ENCODE peak calls at places on chromosomes 16 and 17, in four cellular contexts. B is left ventricle myocardium inferior, Q is hepatocyte, T is PC-3. X is an unnamed sample.

GRCh38 chr17:13888043-13888442 is 181.3 kb upstream of the COX10 start:
- DNase-seq in T (peak; percentile 16), B (peak; percentile 20), Q (peak; percentile 26), X (no peak)

GRCh38 chr17:39563476-39563875 is 44.2 kb downstream of the NEUROD2 start:
- DNase-seq in Q (no peak), T (no peak), B (no peak), X (no peak)

GRCh38 chr17:45977976-45978626 is 20.9 kb upstream of the STH start:
- DNase-seq in T (no peak), Q (no peak), B (no peak), X (no peak)

GRCh38 chr16:89581861-89582563 is 6.5 kb downstream of the CPNE7 start:
- DNase-seq in B (no peak), Q (peak; percentile 40), T (peak; percentile 51), X (no peak)

GRCh38 chr17:73261952-73262675 is 434 bp upstream of the CPSF4L start:
- DNase-seq in B (no peak), Q (peak; percentile 63), T (no peak), X (no peak)

GRCh38 chr17:34712481-34713195 is 133.3 kb downstream of the TMEM132E start:
- DNase-seq in B (no peak), Q (no peak), T (no peak), X (no peak)

GRCh38 chr16:23435500-23435899 is 17.5 kb downstream of the COG7 start:
- DNase-seq in B (peak; percentile 39), Q (peak; percentile 71), T (peak; percentile 72), X (peak; percentile 80)

GRCh38 chr16:81313731-81314602 is 795 bp upstream of the GAN start:
- DNase-seq in Q (no peak), T (no peak), B (no peak), X (no peak)

GRCh38 chr16:66300501-66300900 is 66.0 kb upstream of the CDH5 start:
- DNase-seq in T (no peak), B (no peak), Q (no peak), X (no peak)

GRCh38 chr16:67284699-67285646 is 5.6 kb downstream of the PLEKHG4 start:
- DNase-seq in Q (peak; percentile 66), B (no peak), T (peak; percentile 54), X (peak; percentile 24)

GRCh38 chr17:39769974-39770587 is 32.3 kb downstream of the GRB7 start:
- DNase-seq in Q (peak; percentile 47), B (no peak), T (peak; percentile 96), X (no peak)

GRCh38 chr16:1029259-1029545 is 43.3 kb upstream of the SSTR5 start:
- DNase-seq in Q (no peak), B (no peak), T (no peak), X (no peak)

GRCh38 chr16:12081048-12081404 is 104.5 kb downstream of the SNX29 start:
- DNase-seq in Q (no peak), T (no peak), B (no peak), X (no peak)

GRCh38 chr16:76729525-76729924 is 452.3 kb downstream of the CNTNAP4 start:
- DNase-seq in B (no peak), Q (peak; percentile 63), T (peak; percentile 78), X (no peak)

GRCh38 chr17:73292031-73292531 is 19.7 kb downstream of the CDC42EP4 start:
- DNase-seq in B (peak; percentile 77), T (peak; percentile 95), Q (no peak), X (no peak)

GRCh38 chr16:69542974-69543373 is 22.8 kb upstream of the NFAT5 start:
- DNase-seq in B (no peak), T (peak; percentile 44), Q (no peak), X (no peak)

GRCh38 chr16:14409563-14409962 is 220.5 kb downstream of the PARN start:
- DNase-seq in Q (peak; percentile 84), B (no peak), T (peak; percentile 81), X (no peak)

GRCh38 chr17:76893623-76894358 is 25.6 kb downstream of the MGAT5B start:
- DNase-seq in B (no peak), T (no peak), Q (no peak), X (no peak)

GRCh38 chr16:80852261-80852872 is 48.0 kb upstream of the CDYL2 start:
- DNase-seq in B (no peak), Q (peak; percentile 41), T (peak; percentile 69), X (no peak)

GRCh38 chr17:76585649-76586593 is at the start of gene ST6GALNAC2:
- DNase-seq in Q (peak; percentile 83), B (peak; percentile 69), T (peak; percentile 84), X (peak; percentile 91)

GRCh38 chr17:82215095-82215971 is 2.7 kb upstream of the CCDC57 start:
- DNase-seq in Q (peak; percentile 45), B (no peak), T (no peak), X (no peak)

GRCh38 chr17:79915850-79916430 is 76.7 kb upstream of the CBX4 start:
- DNase-seq in T (peak; percentile 80), B (no peak), Q (peak; percentile 91), X (peak; percentile 76)

GRCh38 chr16:19844945-19845641 is 39.6 kb downstream of the GPRC5B start:
- DNase-seq in T (peak; percentile 53), Q (peak; percentile 54), B (no peak), X (no peak)

GRCh38 chr16:66256919-66257318 is 109.6 kb upstream of the CDH5 start:
- DNase-seq in Q (no peak), B (no peak), T (no peak), X (no peak)

GRCh38 chr16:17724242-17724898 is 253.6 kb upstream of the XYLT1 start:
- DNase-seq in Q (no peak), T (no peak), B (no peak), X (no peak)

GRCh38 chr17:75691371-75692290 is 24.5 kb downstream of the SAP30BP start:
- DNase-seq in B (no peak), Q (no peak), T (peak; percentile 49), X (no peak)

GRCh38 chr17:13587487-13588338 is 14.0 kb downstream of the HS3ST3A1 start:
- DNase-seq in Q (no peak), T (no peak), B (no peak), X (no peak)

GRCh38 chr17:78661092-78661770 is 84.0 kb upstream of the DNAH17 start:
- DNase-seq in B (no peak), Q (peak; percentile 20), T (peak; percentile 92), X (no peak)

GRCh38 chr17:38921756-38922411 is 3.5 kb upstream of the LASP1NB start:
- DNase-seq in Q (no peak), B (no peak), T (no peak), X (no peak)

GRCh38 chr17:83103200-83103937 is 24.0 kb downstream of the METRNL start:
- DNase-seq in Q (peak; percentile 63), B (no peak), T (peak; percentile 73), X (no peak)

GRCh38 chr17:79987890-79988162 is 47.8 kb downstream of the TBC1D16 start:
- DNase-seq in T (no peak), Q (no peak), B (no peak), X (no peak)

GRCh38 chr16:4376126-4376819 is 4.6 kb downstream of the VASN start:
- DNase-seq in B (peak; percentile 91), T (peak; percentile 60), Q (peak; percentile 56), X (peak; percentile 92)

GRCh38 chr16:19393226-19394074 is 24.2 kb upstream of the TMC5 start:
- DNase-seq in B (no peak), T (peak; percentile 85), Q (peak; percentile 79), X (no peak)

GRCh38 chr17:41690497-41690896 is 1.8 kb downstream of the EIF1 start:
- DNase-seq in Q (no peak), T (no peak), B (no peak), X (no peak)

GRCh38 chr17:34245496-34245895 is 9.6 kb upstream of the CCL2 start:
- DNase-seq in T (no peak), B (no peak), Q (no peak), X (no peak)

GRCh38 chr16:72256398-72257048 is 84.6 kb upstream of the PMFBP1 start:
- DNase-seq in T (no peak), Q (no peak), B (no peak), X (no peak)

GRCh38 chr17:61700252-61700651 is 109.2 kb upstream of the NACA2 start:
- DNase-seq in T (no peak), B (no peak), Q (no peak), X (no peak)

GRCh38 chr17:77197115-77197514 is 56.3 kb downstream of the SEC14L1 start:
- DNase-seq in T (no peak), B (no peak), Q (no peak), X (no peak)

GRCh38 chr17:16872351-16872751 is 99.6 kb downstream of the TNFRSF13B start:
- DNase-seq in B (no peak), Q (no peak), T (no peak), X (no peak)

GRCh38 chr17:58416937-58417299 is 416 bp downstream of the RNF43 start:
- DNase-seq in B (no peak), Q (no peak), T (no peak), X (no peak)

DNA sequence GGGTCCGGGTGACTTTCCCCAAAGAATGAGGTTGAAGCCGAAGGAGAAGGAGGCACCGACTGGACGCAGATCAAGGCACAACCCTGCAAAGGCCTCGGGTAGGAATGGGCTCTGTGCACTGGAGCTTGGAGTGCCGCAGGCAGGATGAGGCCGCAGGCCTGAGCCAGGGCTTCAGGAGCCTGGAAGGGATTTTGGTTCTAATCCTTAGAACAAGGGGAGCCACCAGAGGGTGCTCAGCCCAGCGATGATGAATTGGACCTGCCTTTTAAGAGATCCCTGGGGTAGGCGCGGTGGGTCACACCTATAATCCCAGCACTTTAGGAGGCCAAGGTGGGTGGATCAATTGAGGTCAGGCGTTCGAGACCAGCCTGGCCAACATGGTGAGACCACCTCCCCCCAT is 8.1 kb downstream of the CIBAR2 start:
- DNase-seq in B (no peak), Q (no peak), T (no peak), X (no peak)
- TF ChIP-seq CTCF in B (no peak), Q (no peak), T (no peak), X (no peak)

GRCh38 chr17:7223375-7223774 is 3.6 kb downstream of the ACADVL start:
- DNase-seq in T (no peak), Q (no peak), B (no peak), X (no peak)
- H3K36me3 ChIP-seq in T (peaks cover 26% of the 10 kb centered on the region), Q (no peaks in the 10 kb centered on the region), B (peaks cover 78% of the 10 kb centered on the region), X (peaks cover 71% of the 10 kb centered on the region)

GRCh38 chr17:18258356-18259038 is at the start of gene FLII:
- DNase-seq in B (peak; percentile 60), T (peak; percentile 56), Q (peak; percentile 86), X (peak; percentile 74)
- TF ChIP-seq CTCF in B (no peak), T (no peak), Q (no peak), X (no peak)

DNA sequence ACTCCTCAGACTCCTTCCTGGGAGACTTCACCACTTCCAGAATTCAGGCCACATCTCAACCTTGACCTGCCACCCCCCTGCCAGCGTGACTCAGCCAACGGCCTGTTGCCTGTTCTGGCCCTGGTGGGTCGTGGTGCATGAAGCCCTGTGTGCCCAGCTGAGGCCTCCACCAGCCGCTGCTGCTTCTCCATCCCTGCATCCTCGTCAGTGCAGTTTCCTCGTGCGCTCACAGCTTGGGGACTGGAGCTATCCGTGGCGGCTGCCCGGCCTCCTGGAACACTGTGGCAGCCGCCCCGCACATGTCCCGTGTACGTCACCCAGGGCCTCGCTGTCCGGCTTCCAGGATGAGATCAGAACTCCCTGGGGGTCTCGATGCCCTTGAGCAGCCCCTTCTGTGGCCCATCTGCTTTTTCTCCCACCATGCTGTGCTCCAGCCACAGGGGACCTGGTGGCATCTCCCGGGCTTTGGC is 8.0 kb upstream of the TEDC2 start:
- DNase-seq in T (no peak), Q (no peak), B (no peak), X (no peak)
- H3K36me3 ChIP-seq in T (peaks cover 12% of the 10 kb centered on the region), Q (no peaks in the 10 kb centered on the region), B (peaks cover 7% of the 10 kb centered on the region), X (peaks cover 25% of the 10 kb centered on the region)

DNA sequence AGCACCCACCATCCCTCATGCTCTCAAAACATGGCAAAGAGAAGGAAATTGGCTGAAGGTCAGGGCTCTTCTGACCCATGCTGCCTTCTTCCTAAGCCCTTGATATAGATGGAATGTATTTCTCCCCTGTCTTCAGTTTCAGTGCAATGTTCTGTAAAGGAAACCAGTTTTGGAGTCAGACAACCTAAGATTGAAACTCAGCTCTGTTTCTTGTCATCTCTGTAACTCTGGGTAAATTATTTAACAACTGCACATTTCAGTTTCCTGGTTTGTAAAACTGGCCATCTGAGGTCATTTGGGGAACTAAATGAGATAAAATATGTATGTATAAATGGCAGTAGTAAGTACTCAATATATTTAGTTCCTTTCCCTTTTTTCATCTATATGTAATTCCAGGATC is 243.9 kb downstream of the CA10 start:
- DNase-seq in B (no peak), Q (no peak), T (no peak), X (no peak)
- TF ChIP-seq CTCF in B (no peak), Q (no peak), T (no peak), X (no peak)